ENCODE peak calls at places on chromosomes 16 and 17, in six cellular contexts. M is fibroblast of pulmonary artery, Y is A549, K is HFF-Myc, T is right atrium auricular region, N is aorta. J is an unnamed sample.

GRCh38 chr17:43790311-43790940 is 10.2 kb downstream of the CFAP97D1 start:
- DNase-seq in N (no peak), Y (no peak), T (no peak), K (no peak), M (peak), J (no peak)

GRCh38 chr17:74954665-74955421 is 17.7 kb downstream of the HID1 start:
- DNase-seq in M (no peak), K (no peak), Y (no peak), T (no peak), N (no peak), J (no peak)

GRCh38 chr17:15384142-15384803 is 42.9 kb upstream of the TEKT3 start:
- DNase-seq in T (peak), K (no peak), N (peak), M (peak), Y (no peak), J (no peak)

GRCh38 chr17:50426814-50427787 is 1.1 kb downstream of the ACSF2 start:
- DNase-seq in T (peak), N (no peak), K (no peak), Y (peak), M (peak), J (peak)

GRCh38 chr17:5131146-5131715 is 15.4 kb downstream of the USP6 start:
- DNase-seq in N (no peak), K (no peak), T (no peak), M (no peak), Y (no peak), J (no peak)

GRCh38 chr17:68182940-68183551 is 64.8 kb upstream of the AMZ2 start:
- DNase-seq in N (no peak), M (no peak), Y (no peak), K (no peak), T (no peak), J (no peak)

GRCh38 chr17:17694229-17695081 is 13.2 kb downstream of the RAI1 start:
- DNase-seq in Y (peak), T (peak), M (peak), K (no peak), N (peak), J (peak)

GRCh38 chr17:76866774-76867577 is 1.2 kb upstream of the MGAT5B start:
- DNase-seq in N (no peak), T (no peak), M (peak), Y (no peak), K (no peak), J (peak)

GRCh38 chr16:85555549-85556455 is 57.3 kb upstream of the GSE1 start:
- DNase-seq in T (no peak), Y (peak), N (peak), M (peak), K (no peak), J (peak)

GRCh38 chr17:19569785-19570496 is 36.3 kb downstream of the SLC47A1 start:
- DNase-seq in Y (no peak), N (no peak), K (no peak), T (no peak), M (no peak), J (no peak)

GRCh38 chr16:27843800-27844199 is 219.7 kb downstream of the GSG1L start:
- DNase-seq in T (no peak), M (no peak), Y (no peak), N (no peak), K (no peak), J (no peak)

GRCh38 chr17:60766778-60767190 is 89.1 kb downstream of the BCAS3 start:
- DNase-seq in T (no peak), N (no peak), M (no peak), K (no peak), Y (no peak), J (no peak)

GRCh38 chr16:79272141-79272577 is 328.4 kb downstream of the MAF start:
- DNase-seq in K (no peak), T (no peak), Y (no peak), N (no peak), M (no peak), J (no peak)

GRCh38 chr17:80468781-80469533 is 7.5 kb downstream of the NPTX1 start:
- DNase-seq in M (no peak), T (no peak), K (no peak), N (no peak), Y (no peak), J (no peak)

GRCh38 chr17:70479779-70480178 is 310.4 kb downstream of the KCNJ2 start:
- DNase-seq in T (no peak), M (no peak), K (no peak), Y (no peak), N (no peak), J (no peak)

GRCh38 chr16:70157105-70157476 is 16.5 kb upstream of the CLEC18C start:
- DNase-seq in K (no peak), Y (no peak), T (no peak), N (no peak), M (no peak), J (no peak)

GRCh38 chr16:52545544-52546262 is 1.2 kb downstream of the TOX3 start:
- DNase-seq in T (no peak), Y (no peak), M (no peak), K (no peak), N (no peak), J (no peak)
- H3K4me3 ChIP-seq in T (peak), Y (peak), M (no peak), K (no peak), N (peak), J (no peak)

DNA sequence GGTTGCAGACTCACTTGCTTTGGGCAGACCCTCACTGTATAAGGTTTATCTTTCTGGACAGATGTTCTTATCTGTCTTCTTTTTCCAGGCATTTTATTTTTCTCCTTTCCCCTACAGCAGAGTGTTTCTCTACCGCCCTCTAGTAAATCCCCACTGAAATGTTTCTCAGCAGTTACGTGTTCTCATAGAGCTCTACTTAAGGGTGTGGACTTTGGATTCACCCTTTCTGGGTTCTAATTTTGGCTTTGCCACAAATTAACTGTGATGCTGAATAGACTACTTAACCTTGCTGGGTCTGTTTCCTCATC is 2.0 kb downstream of the ADAT1 start:
- DNase-seq in K (no peak), T (no peak), Y (peak), M (peak), N (no peak), J (peak)
- H3K4me3 ChIP-seq in K (no peak), T (no peak), Y (no peak), M (no peak), N (no peak), J (no peak)

GRCh38 chr17:73834684-73835343 is 190.6 kb upstream of the SDK2 start:
- DNase-seq in T (no peak), K (no peak), N (no peak), M (no peak), Y (no peak), J (no peak)

GRCh38 chr17:73831699-73832098 is 187.5 kb upstream of the SDK2 start:
- DNase-seq in T (no peak), N (no peak), M (no peak), K (no peak), Y (no peak), J (no peak)

GRCh38 chr17:73838815-73839214 is 194.6 kb upstream of the SDK2 start:
- DNase-seq in M (no peak), N (no peak), T (no peak), Y (no peak), K (no peak), J (no peak)

GRCh38 chr17:73833779-73834613 is 189.8 kb upstream of the SDK2 start:
- DNase-seq in T (no peak), M (no peak), N (no peak), Y (peak), K (no peak), J (no peak)

GRCh38 chr17:73835605-73836004 is 191.4 kb upstream of the SDK2 start:
- DNase-seq in Y (no peak), K (no peak), N (no peak), M (no peak), T (no peak), J (no peak)
- H3K4me3 ChIP-seq in Y (no peak), K (no peak), N (no peak), M (no peak), T (no peak), J (no peak)

DNA sequence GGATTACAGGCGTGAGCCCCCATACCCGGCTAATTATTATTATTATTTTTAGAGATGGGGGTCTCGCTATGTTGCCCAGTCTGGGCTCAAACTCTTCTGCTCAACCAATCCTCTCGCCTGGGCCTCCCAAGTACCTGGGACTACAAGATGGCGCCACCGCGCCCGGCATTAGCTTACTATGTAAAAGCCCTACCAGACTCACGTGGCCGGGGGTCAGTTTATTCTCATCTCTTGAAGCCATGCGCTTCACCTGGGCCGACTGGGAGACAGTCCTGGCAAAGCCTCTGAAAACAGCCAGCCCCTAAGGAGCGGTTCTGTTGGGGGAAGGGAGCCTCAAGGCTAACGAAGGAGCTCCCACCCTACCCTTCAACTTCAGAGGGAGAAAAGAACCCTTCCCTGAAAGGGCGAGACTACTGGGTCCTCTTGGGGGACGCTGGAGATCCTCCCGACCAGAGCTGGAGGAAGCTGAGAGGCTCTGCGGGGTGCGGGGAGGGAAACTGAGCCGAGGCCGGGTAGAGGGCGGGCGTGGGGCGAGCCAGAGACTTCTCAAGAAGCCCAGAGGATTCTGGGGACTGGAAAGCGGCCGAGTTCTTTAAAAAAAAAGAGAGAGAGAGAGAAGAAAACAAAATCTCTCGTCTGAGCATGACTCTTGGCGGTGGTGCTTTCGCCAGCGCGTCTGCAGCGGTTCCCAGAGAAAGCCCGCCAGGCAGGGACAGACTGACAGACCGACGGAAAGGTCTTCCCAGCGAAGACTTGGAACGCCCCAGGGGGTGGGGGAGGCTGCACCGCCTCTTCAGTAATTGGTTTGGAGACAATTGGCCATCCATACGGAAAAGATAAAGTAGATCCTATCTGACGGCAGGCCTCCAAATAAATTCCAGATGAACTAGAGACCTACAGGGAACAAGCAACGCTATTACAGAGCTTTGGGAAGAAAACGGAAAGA is 5.6 kb upstream of the TUBG2 start:
- DNase-seq in N (peak), K (peak), T (peak), Y (no peak), M (peak), J (peak)
- H3K4me3 ChIP-seq in N (peak), K (peak), T (peak), Y (no peak), M (peak), J (peak)

J was measured in astrocyte of the spinal cord.